ENCODE peak calls at places on chromosomes 7 and 10, in five cellular contexts. G is mucosa of gallbladder, Q is mucosa of descending colon, U is non-pigmented ciliary epithelial cell, R is HS-27A. W is an unnamed sample.

GRCh38 chr10:480928-481551 is 208.4 kb downstream of the DIP2C start:
- DNase-seq in U (no peak), Q (no peak), G (peak), R (no peak), W (no peak)

GRCh38 chr7:104552102-104552501 is 223.7 kb downstream of the LHFPL3 start:
- DNase-seq in G (peak), U (no peak), Q (no peak), R (no peak), W (peak)

GRCh38 chr7:36037121-36037662 is 115.9 kb upstream of the EEPD1 start:
- DNase-seq in G (peak), Q (no peak), R (no peak), U (peak), W (no peak)

GRCh38 chr10:60820093-60820769 is 42.0 kb downstream of the CDK1 start:
- DNase-seq in G (no peak), U (no peak), Q (no peak), R (no peak), W (no peak)

GRCh38 chr10:124252097-124252715 is 158.8 kb upstream of the CHST15 start:
- DNase-seq in U (no peak), G (no peak), Q (no peak), R (no peak), W (no peak)

GRCh38 chr10:28946479-28946878 is 269.2 kb downstream of the BAMBI start:
- DNase-seq in R (peak), G (no peak), Q (no peak), U (no peak), W (no peak)

GRCh38 chr10:73837072-73837471 is 25.7 kb upstream of the NDST2 start:
- DNase-seq in U (no peak), Q (no peak), G (no peak), R (no peak), W (no peak)

GRCh38 chr10:19930936-19931859 is 115.0 kb downstream of the PLXDC2 start:
- DNase-seq in U (no peak), G (no peak), R (no peak), Q (no peak), W (peak)

GRCh38 chr10:21764790-21765189 is 230.8 kb downstream of the MLLT10 start:
- DNase-seq in R (no peak), U (no peak), G (no peak), Q (no peak), W (no peak)

GRCh38 chr10:125038637-125039036 is 96.7 kb downstream of the ZRANB1 start:
- DNase-seq in G (peak), Q (no peak), R (no peak), U (no peak), W (peak)

GRCh38 chr7:5177060-5177459 is 13.0 kb upstream of the WIPI2 start:
- DNase-seq in U (peak), Q (no peak), R (peak), G (peak), W (peak)

GRCh38 chr7:55109384-55110167 is 90.8 kb downstream of the EGFR start:
- DNase-seq in U (no peak), G (no peak), Q (no peak), R (no peak), W (no peak)

GRCh38 chr10:77392851-77393250 is 244.8 kb downstream of the KCNMA1 start:
- DNase-seq in U (peak), R (peak), Q (no peak), G (no peak), W (no peak)

GRCh38 chr7:1532456-1533254 is 2.2 kb downstream of the MAFK start:
- DNase-seq in G (peak), Q (peak), U (peak), R (peak), W (peak)

GRCh38 chr7:45136106-45137060 is 21.2 kb upstream of the RAMP3 start:
- DNase-seq in Q (no peak), R (peak), G (peak), U (peak), W (peak)

GRCh38 chr7:23955145-23955544 is 245.1 kb downstream of the STK31 start:
- DNase-seq in Q (no peak), G (no peak), U (no peak), R (no peak), W (no peak)

GRCh38 chr10:62456611-62457101 is 82.5 kb downstream of the ZNF365 start:
- DNase-seq in G (no peak), R (no peak), U (no peak), Q (no peak), W (no peak)

GRCh38 chr7:7742223-7742622 is 23.8 kb upstream of the RPA3 start:
- DNase-seq in G (no peak), Q (no peak), U (no peak), R (no peak), W (no peak)

GRCh38 chr7:7868245-7868899 is 100.2 kb upstream of the GLCCI1 start:
- DNase-seq in Q (no peak), G (peak), R (no peak), U (no peak), W (no peak)

GRCh38 chr10:45491061-45491460 is 117.0 kb downstream of the ALOX5 start:
- DNase-seq in G (no peak), R (no peak), U (no peak), Q (no peak), W (no peak)

W was measured in left colon.